ENCODE peak calls at places on chromosomes 2 and 18, in seven cellular contexts. D, L, E, R, G, A and Y are unnamed samples.

GRCh38 chr2:119440501-119440870 is 8.8 kb downstream of the TMEM37 start:
- DNase-seq in D (no peak), L (no peak), E (no peak), R (no peak), G (no peak), A (no peak), Y (no peak)

GRCh38 chr2:1979101-1979500 is 234.8 kb upstream of the PXDN start:
- DNase-seq in D (no peak), L (no peak), E (no peak), R (no peak), G (no peak), A (no peak), Y (no peak)

GRCh38 chr2:205889073-205889472 is 196.9 kb downstream of the INO80D start:
- DNase-seq in D (peak), L (no peak), E (no peak), R (peak), G (no peak), A (peak), Y (peak)

GRCh38 chr18:70295633-70296188 is 6.9 kb downstream of the SOCS6 start:
- DNase-seq in D (no peak), L (no peak), E (no peak), R (no peak), G (no peak), A (no peak), Y (no peak)

GRCh38 chr2:216426166-216426777 is 14.0 kb downstream of the SMARCAL1 start:
- DNase-seq in D (no peak), L (no peak), E (peak), R (peak), G (peak), A (no peak), Y (no peak)

GRCh38 chr2:73043978-73044832 is 27.3 kb downstream of the SFXN5 start:
- DNase-seq in D (no peak), L (no peak), E (no peak), R (no peak), G (no peak), A (no peak), Y (no peak)

GRCh38 chr2:24228470-24228869 is 53.6 kb downstream of the FAM228A start:
- DNase-seq in D (no peak), L (peak), E (no peak), R (peak), G (no peak), A (peak), Y (no peak)

GRCh38 chr2:235563056-235563777 is 69.4 kb downstream of the AGAP1 start:
- DNase-seq in D (no peak), L (no peak), E (no peak), R (no peak), G (no peak), A (no peak), Y (no peak)

GRCh38 chr18:70491734-70492348 is 203.0 kb downstream of the SOCS6 start:
- DNase-seq in D (peak), L (peak), E (peak), R (peak), G (no peak), A (peak), Y (peak)

GRCh38 chr2:98511981-98512380 is 67.3 kb downstream of the INPP4A start:
- DNase-seq in D (no peak), L (no peak), E (no peak), R (no peak), G (no peak), A (no peak), Y (no peak)

GRCh38 chr2:235934059-235934896 is 233.9 kb downstream of the GBX2 start:
- DNase-seq in D (no peak), L (peak), E (no peak), R (no peak), G (no peak), A (no peak), Y (no peak)

DNA sequence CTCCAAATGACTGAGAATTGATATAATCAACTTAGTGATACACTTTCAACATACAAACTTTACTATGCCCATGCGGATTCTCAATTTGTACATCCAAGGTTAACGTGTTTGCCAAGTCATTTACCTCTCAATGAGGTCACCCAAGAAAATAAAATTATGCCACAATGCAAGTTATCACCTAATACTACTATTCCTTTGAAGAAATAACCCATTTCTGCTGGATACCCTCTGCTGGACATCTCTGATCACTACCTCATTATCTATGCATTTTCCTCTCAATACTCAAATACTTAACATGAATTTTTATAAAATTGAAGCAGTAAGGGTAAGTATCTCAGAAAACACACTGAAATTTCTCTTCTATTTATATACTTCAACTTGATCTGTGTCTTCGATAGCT is 12.7 kb downstream of the HNRNPLL start:
- DNase-seq in D (no peak), L (no peak), E (no peak), R (no peak), G (no peak), A (no peak), Y (no peak)
- TF ChIP-seq CTCF in D (no peak), L (peak), E (peak), R (peak), G (peak), A (peak), Y (peak)

DNA sequence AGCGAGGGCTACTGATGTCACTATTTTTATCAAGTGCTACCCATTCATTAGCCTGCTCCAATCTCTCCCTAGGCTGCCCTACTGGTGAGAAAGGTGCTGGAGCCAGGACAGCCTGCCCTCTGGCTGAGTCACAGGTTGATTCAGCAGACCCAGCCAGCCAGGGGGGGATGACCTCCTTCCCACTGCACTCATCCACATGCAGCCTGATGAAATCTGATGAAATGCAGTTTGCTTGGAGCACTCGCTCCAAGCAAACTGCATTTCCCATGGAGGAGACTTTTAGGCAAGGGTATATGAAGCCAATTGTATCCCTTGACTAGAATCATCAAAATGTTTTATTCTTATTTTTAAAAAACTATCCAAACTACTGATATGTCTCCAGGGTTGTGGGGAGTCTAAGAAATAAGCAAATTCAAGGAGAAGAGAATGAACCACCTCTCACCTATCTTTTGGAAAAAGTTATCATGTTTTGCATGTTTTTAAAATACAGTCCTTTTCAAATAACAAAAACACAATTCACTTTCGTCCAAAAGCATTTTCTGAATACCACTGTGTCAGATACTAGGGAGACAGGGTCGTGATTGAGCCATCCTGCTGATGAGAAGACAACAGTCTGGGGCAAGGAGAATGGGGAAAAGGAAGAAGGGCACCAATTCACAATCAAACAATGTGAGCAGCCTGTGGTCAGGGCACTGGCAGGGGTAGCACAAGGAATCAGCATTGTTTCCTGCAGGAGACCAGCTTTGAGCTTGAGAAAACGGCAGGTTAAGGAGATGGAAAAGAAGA is 128.3 kb downstream of the AFF3 start:
- DNase-seq in D (peak), L (peak), E (peak), R (peak), G (peak), A (peak), Y (peak)
- TF ChIP-seq CTCF in D (no peak), L (no peak), E (peak), R (peak), G (peak), A (no peak), Y (peak)

DNA sequence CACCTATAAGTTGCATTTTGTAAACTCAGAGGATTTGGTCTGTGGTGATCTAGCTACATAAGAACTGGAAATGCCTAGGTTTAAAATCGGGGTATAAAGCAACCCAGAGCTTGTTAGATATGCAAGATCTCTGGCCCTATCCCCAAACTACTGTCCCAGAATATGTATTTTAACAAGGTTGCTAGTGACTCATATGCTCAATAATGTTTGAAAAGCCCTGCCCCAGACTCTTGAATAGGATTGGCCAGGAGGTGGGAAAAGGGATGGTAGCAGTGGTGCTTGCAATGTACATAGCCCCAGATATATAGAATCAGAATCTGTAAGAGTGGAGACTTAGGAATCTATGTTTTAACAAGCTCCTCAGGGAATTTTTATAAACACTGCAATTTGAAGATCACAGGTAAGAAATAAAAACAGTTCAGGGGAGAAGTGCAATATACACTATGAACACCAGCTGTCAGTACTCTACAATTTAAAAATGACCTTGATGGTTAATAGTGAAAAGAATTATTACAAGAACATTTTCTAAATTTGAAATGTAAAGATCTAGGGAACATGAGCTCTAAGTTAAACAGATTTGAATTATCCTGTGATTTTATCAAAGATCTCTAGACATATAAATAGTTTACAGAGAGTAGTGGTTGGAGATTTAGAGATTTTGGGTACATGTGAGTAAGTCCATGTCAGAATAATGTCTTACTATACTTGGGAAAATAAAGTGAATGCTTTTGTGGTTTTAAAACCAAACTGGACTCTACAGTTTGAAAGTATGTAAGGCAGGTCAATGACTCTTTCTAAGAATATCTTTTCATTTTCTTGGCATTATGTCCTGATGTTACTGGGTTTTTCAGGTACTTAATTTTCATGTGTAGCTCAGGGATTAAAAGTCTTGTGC is 7.7 kb upstream of the MMADHC start:
- DNase-seq in D (no peak), L (no peak), E (no peak), R (peak), G (no peak), A (no peak), Y (no peak)
- TF ChIP-seq CTCF in D (no peak), L (no peak), E (peak), R (peak), G (peak), A (peak), Y (peak)

GRCh38 chr2:177391822-177392372 is 676 bp upstream of the AGPS start:
- DNase-seq in D (no peak), L (no peak), E (no peak), R (no peak), G (no peak), A (no peak), Y (no peak)

GRCh38 chr2:177393381-177393780 is 808 bp downstream of the AGPS start:
- DNase-seq in D (peak), L (no peak), E (no peak), R (no peak), G (no peak), A (no peak), Y (peak)

GRCh38 chr2:177393824-177394614 is 1.4 kb downstream of the AGPS start:
- DNase-seq in D (no peak), L (no peak), E (no peak), R (no peak), G (no peak), A (no peak), Y (no peak)

GRCh38 chr2:177394622-177395021 is 2.0 kb downstream of the AGPS start:
- DNase-seq in D (no peak), L (no peak), E (no peak), R (no peak), G (no peak), A (no peak), Y (no peak)

GRCh38 chr2:177392373-177393246 is at the start of gene AGPS:
- DNase-seq in D (peak), L (peak), E (peak), R (peak), G (no peak), A (peak), Y (peak)
- TF ChIP-seq CTCF in D (peak), L (no peak), E (no peak), R (peak), G (no peak), A (no peak), Y (no peak)

DNA sequence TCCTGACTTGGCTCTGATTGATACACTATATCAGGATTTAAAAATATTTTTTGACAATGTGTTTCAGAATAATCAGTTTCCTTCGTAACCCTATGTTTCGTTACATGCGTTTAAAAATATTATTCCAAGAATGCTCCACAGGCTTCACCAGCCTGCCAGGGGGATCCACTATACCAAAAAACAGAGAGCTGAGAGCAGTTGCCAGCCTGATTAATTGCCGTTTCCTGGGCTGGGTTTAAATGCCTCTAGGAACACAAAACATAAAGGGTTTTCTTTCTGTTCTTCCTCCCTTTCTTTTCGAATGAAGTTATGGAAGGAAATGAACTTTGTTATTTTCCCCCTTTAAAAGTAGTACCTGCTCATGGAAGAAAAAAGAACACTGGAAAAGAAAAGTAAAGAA is 47.9 kb downstream of the LRRFIP1 start:
- DNase-seq in D (no peak), L (no peak), E (no peak), R (no peak), G (no peak), A (no peak), Y (no peak)
- TF ChIP-seq CTCF in D (no peak), L (no peak), E (no peak), R (no peak), G (no peak), A (no peak), Y (no peak)

GRCh38 chr2:181306785-181307184 is 150.4 kb upstream of the ITGA4 start:
- DNase-seq in D (no peak), L (peak), E (no peak), R (no peak), G (no peak), A (no peak), Y (no peak)

GRCh38 chr2:181307203-181307991 is 149.8 kb upstream of the ITGA4 start:
- DNase-seq in D (no peak), L (no peak), E (no peak), R (no peak), G (no peak), A (no peak), Y (no peak)

GRCh38 chr2:181300600-181301291 is 156.4 kb upstream of the ITGA4 start:
- DNase-seq in D (no peak), L (no peak), E (no peak), R (no peak), G (no peak), A (no peak), Y (no peak)

GRCh38 chr2:181305151-181306123 is 151.7 kb upstream of the ITGA4 start:
- DNase-seq in D (no peak), L (peak), E (no peak), R (no peak), G (no peak), A (no peak), Y (peak)

DNA sequence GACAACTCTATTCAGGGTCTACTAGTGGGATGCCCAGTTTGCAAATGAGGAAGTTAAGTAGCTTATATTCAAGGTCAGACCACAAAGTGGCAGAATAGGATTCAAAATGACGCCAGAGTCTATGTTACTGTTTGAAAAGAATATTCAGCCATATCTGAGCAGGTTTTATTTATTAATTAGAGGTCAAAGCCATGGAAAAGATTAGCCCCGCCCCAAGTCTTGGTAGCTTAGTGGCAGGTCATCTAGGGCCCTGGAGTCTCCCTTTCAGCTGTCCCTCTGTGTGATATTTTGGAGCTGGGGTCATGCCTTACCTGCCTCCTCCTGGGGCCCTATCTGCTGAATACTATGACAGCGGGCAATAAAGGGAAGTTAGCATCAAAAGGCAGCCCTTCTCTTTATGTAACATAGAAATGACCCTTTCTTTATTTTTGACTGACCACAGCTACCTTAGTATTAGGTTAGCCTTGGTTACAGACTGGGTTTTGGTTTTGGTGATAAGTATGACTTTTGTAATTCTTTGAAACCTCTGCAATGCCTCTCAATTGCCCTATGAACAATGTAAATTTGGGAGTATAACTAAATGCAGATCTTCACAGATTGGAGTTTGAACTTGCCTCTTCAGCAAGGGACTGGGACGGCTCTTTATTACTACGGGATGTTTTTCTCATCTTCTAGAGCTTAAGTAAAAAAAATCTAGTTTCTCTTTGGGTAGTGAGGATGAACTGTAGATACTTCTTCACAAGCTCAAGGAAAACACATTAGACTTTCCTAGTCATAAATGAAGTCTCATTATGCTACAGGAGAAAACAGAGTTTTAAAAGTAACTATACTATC is 153.0 kb upstream of the ITGA4 start:
- DNase-seq in D (no peak), L (no peak), E (no peak), R (no peak), G (no peak), A (no peak), Y (no peak)
- TF ChIP-seq CTCF in D (no peak), L (no peak), E (no peak), R (no peak), G (no peak), A (no peak), Y (no peak)

DNA sequence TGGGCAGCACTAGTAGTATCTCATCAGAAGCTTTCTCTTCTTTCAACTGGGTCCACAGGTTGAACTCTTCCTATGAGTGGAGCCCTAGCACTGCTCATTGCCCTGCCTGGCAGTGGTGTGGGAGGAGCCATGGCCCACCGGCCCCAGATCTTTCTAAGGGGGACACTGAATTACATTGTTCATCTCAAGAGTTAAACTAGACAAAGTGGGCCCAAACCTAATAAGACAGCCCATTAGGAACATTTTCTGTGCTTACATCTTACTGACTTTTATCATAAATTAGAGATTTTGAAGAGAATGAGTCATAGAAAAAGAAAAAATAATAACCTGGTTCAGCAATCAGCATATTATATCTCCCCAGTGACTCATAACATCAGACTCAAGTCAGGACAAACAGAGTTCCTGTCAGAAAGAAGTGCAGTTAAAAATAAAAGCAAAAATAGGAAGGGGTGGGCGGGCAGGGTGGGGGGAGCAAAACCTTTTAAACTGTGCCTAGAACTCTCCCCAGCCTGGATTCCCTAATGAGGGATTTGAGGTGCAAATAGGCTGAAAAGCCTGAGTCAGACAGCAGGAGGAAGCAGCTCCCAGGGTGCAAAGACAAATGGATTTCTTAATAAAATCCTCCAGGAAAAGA is 161.6 kb upstream of the TRIB2 start:
- DNase-seq in D (no peak), L (peak), E (peak), R (peak), G (peak), A (no peak), Y (peak)
- TF ChIP-seq CTCF in D (no peak), L (no peak), E (no peak), R (no peak), G (peak), A (no peak), Y (peak)

DNA sequence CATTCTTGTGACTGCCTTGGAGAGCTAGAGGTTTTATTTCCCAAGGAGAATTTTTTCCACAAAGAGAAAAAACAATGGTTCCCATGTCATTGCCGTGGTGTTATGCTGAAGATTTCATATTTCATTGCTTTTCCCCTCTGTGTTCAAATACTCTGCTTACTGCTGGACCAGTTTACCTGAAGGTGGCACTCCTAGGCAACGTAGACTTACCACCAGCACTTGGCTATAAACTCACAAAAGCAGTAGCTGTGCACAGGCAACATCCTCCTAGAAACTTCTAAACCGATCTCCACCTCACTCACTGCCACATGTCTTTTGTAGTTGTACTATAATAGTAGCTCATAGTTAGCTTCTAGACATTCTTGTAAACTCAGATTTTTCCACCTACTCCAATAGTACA is 1319.7 kb upstream of the CRIM1 start:
- DNase-seq in D (no peak), L (no peak), E (no peak), R (no peak), G (no peak), A (peak), Y (no peak)
- TF ChIP-seq CTCF in D (no peak), L (no peak), E (no peak), R (no peak), G (no peak), A (peak), Y (no peak)

GRCh38 chr2:229641676-229642075 is 72.7 kb downstream of the DNER start:
- DNase-seq in D (no peak), L (no peak), E (no peak), R (no peak), G (no peak), A (no peak), Y (no peak)
- TF ChIP-seq CTCF in D (no peak), L (no peak), E (no peak), R (peak), G (peak), A (no peak), Y (no peak)